ENCODE peak calls at places on chromosomes 11 and 22, in seven cellular contexts. A is sigmoid colon, M is GM23338, B is cardiac fibroblast, L is foreskin keratinocyte, T is NCI-H1417, D is NCI-H226. F is an unnamed sample.

GRCh38 chr11:117538731-117539130 is 211.1 kb downstream of the CEP164 start:
- DNase-seq in D (no peak), A (peak), B (no peak), T (peak), M (no peak), L (no peak), F (no peak)

GRCh38 chr22:21567456-21568206 is at the start of gene UBE2L3:
- DNase-seq in L (peak), D (peak), A (peak), B (peak), M (peak), T (peak), F (peak)

GRCh38 chr11:107157146-107157808 is 139.0 kb upstream of the GUCY1A2 start:
- DNase-seq in T (no peak), D (peak), M (peak), L (no peak), A (no peak), B (no peak), F (no peak)

GRCh38 chr11:16341853-16342252 is 14.5 kb downstream of the SOX6 start:
- DNase-seq in T (no peak), L (no peak), D (no peak), M (no peak), B (no peak), A (no peak), F (no peak)

GRCh38 chr11:18392434-18393321 is 1.7 kb upstream of the LDHA start:
- DNase-seq in L (no peak), T (no peak), M (peak), B (no peak), A (no peak), D (no peak), F (no peak)

GRCh38 chr11:107999759-108000455 is 8.8 kb upstream of the CUL5 start:
- DNase-seq in D (peak), T (peak), L (no peak), M (peak), A (no peak), B (peak), F (no peak)

GRCh38 chr11:112762686-112763048 is 198.6 kb upstream of the NCAM1 start:
- DNase-seq in M (no peak), T (no peak), L (no peak), B (no peak), D (no peak), A (peak), F (no peak)

GRCh38 chr11:47353978-47354774 is 1.7 kb upstream of the MYBPC3 start:
- DNase-seq in M (no peak), B (no peak), D (no peak), L (no peak), T (no peak), A (no peak), F (no peak)

GRCh38 chr22:22060200-22061084 is 77.9 kb upstream of the TOP3B start:
- DNase-seq in L (no peak), T (no peak), M (peak), D (peak), B (peak), A (peak), F (peak)

GRCh38 chr11:41031571-41032060 is 427.8 kb downstream of the LRRC4C start:
- DNase-seq in L (no peak), B (no peak), D (no peak), T (no peak), A (no peak), M (no peak), F (no peak)

GRCh38 chr11:84165139-84165538 is 879.0 kb upstream of the CCDC90B start:
- DNase-seq in D (no peak), M (no peak), L (no peak), B (no peak), T (no peak), A (no peak), F (no peak)

GRCh38 chr22:25840162-25840561 is 98.2 kb downstream of the MYO18B start:
- DNase-seq in L (no peak), T (no peak), A (no peak), D (no peak), M (no peak), B (no peak), F (no peak)

GRCh38 chr22:38715176-38715764 is 9.5 kb downstream of the GTPBP1 start:
- DNase-seq in L (no peak), A (no peak), D (no peak), T (peak), M (no peak), B (no peak), F (no peak)

GRCh38 chr11:110286298-110287040 is 9.9 kb downstream of the RDX start:
- DNase-seq in L (no peak), D (no peak), B (no peak), T (peak), M (no peak), A (no peak), F (no peak)

GRCh38 chr11:65672180-65672860 is 9.6 kb upstream of the RELA start:
- DNase-seq in M (no peak), L (no peak), A (no peak), B (no peak), D (no peak), T (no peak), F (no peak)